ENCODE peak calls at places on chromosomes 5 and 9, in five cellular contexts. M is cardiac muscle cell, C is epithelial cell of esophagus, E is lower leg skin, Z is coronary artery. P is an unnamed sample.

GRCh38 chr9:93118863-93119702 is 15.0 kb downstream of the NINJ1 start:
- DNase-seq in M (no peak), C (no peak), E (peak), Z (peak), P (no peak)

GRCh38 chr5:101102506-101102905 is 199.4 kb upstream of the ST8SIA4 start:
- DNase-seq in M (no peak), C (peak), E (no peak), Z (no peak), P (peak)

GRCh38 chr5:53405396-53405795 is 75.0 kb upstream of the FST start:
- DNase-seq in M (no peak), C (no peak), E (no peak), Z (no peak), P (no peak)

GRCh38 chr5:179453616-179454015 is 96.7 kb upstream of the RUFY1 start:
- DNase-seq in M (no peak), C (no peak), E (no peak), Z (no peak), P (no peak)

GRCh38 chr5:308672-309271 is 12.7 kb upstream of the AHRR start:
- DNase-seq in M (no peak), C (peak), E (peak), Z (no peak), P (peak)

GRCh38 chr5:42840279-42840678 is 28.6 kb upstream of the SELENOP start:
- DNase-seq in M (no peak), C (peak), E (peak), Z (no peak), P (peak)

GRCh38 chr5:54531536-54531935 is 14.0 kb downstream of the SNX18 start:
- DNase-seq in M (no peak), C (peak), E (peak), Z (peak), P (no peak)

GRCh38 chr5:68661237-68661636 is 432.6 kb upstream of the SLC30A5 start:
- DNase-seq in M (no peak), C (peak), E (no peak), Z (no peak), P (peak)

GRCh38 chr9:116592926-116593325 is 94.2 kb upstream of the TRIM32 start:
- DNase-seq in M (no peak), C (peak), E (no peak), Z (no peak), P (peak)

GRCh38 chr5:131441184-131441583 is 177.3 kb downstream of the CDC42SE2 start:
- DNase-seq in M (no peak), C (peak), E (no peak), Z (no peak), P (no peak)

GRCh38 chr5:144195443-144195842 is 24.8 kb downstream of the KCTD16 start:
- DNase-seq in M (no peak), C (peak), E (no peak), Z (no peak), P (peak)

GRCh38 chr5:144189800-144190429 is 19.2 kb downstream of the KCTD16 start:
- DNase-seq in M (no peak), C (peak), E (no peak), Z (no peak), P (peak)

GRCh38 chr5:144191461-144191860 is 20.8 kb downstream of the KCTD16 start:
- DNase-seq in M (no peak), C (no peak), E (no peak), Z (no peak), P (no peak)

GRCh38 chr5:144194148-144194547 is 23.5 kb downstream of the KCTD16 start:
- DNase-seq in M (no peak), C (no peak), E (no peak), Z (no peak), P (no peak)

GRCh38 chr5:144191998-144192397 is 21.3 kb downstream of the KCTD16 start:
- DNase-seq in M (peak), C (peak), E (no peak), Z (no peak), P (peak)
- TF ChIP-seq CTCF in M (peak), C (peak), E (no peak), Z (no peak), P (peak)

GRCh38 chr9:270657-271237 is 56.1 kb downstream of the DOCK8 start:
- DNase-seq in M (no peak), C (no peak), E (no peak), Z (no peak), P (no peak)

GRCh38 chr9:277595-278330 is 63.1 kb downstream of the DOCK8 start:
- DNase-seq in M (no peak), C (no peak), E (no peak), Z (no peak), P (no peak)

GRCh38 chr9:272251-273213 is 57.9 kb downstream of the DOCK8 start:
- DNase-seq in M (no peak), C (peak), E (no peak), Z (no peak), P (no peak)

GRCh38 chr9:278651-279050 is 64.0 kb downstream of the DOCK8 start:
- DNase-seq in M (no peak), C (no peak), E (no peak), Z (no peak), P (no peak)

DNA sequence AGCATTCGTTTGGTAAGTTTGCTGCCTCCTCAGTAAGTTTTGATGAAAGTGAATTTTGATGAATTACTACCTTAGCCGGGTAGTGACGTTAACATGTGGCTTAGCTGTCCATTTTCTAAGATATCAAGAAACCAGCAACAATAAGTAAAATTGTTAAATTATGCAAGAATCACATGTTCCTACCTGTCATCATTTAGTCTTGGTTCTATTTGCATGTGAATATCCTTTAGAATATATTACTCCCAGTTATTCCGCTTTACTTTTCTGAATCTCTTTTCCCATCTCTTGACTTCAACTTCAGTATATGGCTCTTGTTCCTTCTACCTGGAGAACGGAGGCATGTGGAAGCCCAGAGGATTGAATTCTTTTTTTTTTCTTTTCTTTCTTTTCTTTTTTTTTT is 59.4 kb downstream of the DOCK8 start:
- DNase-seq in M (no peak), C (no peak), E (no peak), Z (no peak), P (no peak)
- H3K4me3 ChIP-seq in M (no peak), C (no peak), E (no peak), Z (no peak), P (no peak)

DNA sequence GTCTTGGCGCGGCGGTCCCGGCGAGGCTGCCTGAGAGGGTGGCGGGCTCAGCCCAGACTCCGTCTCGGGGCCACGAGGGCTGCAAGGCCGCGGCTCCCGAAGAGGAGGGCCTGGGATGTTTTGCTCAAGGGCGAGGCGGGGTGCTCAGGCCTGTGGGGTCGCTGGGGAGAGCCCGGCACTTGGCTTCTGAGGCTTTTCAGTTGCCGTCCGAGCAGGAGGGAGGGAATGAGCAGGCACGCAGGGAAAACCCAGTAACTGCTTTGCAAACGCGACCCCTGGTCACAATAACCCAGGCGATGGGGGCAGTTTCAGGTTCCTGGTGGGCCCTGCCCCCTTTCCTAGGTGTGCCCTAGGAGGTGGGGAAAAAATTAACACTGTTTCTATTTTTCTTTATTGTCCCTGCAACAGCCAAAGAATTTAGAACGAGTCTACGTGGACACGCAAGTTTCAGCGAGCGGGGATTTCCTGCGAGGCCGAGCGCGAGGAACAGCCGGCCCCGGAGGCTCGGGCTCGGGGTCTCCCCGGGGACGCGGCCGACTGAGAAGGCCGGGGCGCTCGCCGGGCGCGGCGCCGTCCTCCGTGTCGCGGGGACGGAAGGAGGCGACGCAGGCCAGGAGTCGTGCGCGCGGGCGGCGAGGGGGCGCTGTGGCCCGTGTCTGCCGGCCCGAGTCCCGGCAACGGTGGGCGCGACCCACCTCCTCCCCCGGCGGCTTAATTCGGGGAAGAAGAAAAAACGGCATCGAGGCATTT is 3.3 kb upstream of the IRX2 start:
- DNase-seq in M (peak), C (peak), E (peak), Z (peak), P (no peak)
- TF ChIP-seq CTCF in M (no peak), C (no peak), E (no peak), Z (no peak), P (no peak)

GRCh38 chr9:129008469-129008965 is 19.6 kb downstream of the SH3GLB2 start:
- DNase-seq in M (no peak), C (no peak), E (no peak), Z (no peak), P (no peak)

GRCh38 chr9:129011170-129011569 is 17.0 kb downstream of the SH3GLB2 start:
- DNase-seq in M (no peak), C (no peak), E (no peak), Z (no peak), P (no peak)

GRCh38 chr9:129010267-129010975 is 17.7 kb downstream of the SH3GLB2 start:
- DNase-seq in M (no peak), C (no peak), E (no peak), Z (no peak), P (no peak)

GRCh38 chr9:129008986-129009583 is 19.0 kb downstream of the SH3GLB2 start:
- DNase-seq in M (no peak), C (no peak), E (no peak), Z (no peak), P (no peak)

GRCh38 chr9:129009584-129010141 is 18.5 kb downstream of the SH3GLB2 start:
- DNase-seq in M (no peak), C (no peak), E (no peak), Z (no peak), P (no peak)
- H3K4me3 ChIP-seq in M (no peak), C (no peak), E (no peak), Z (no peak), P (no peak)

GRCh38 chr9:131849391-131849790 is 109.5 kb upstream of the RAPGEF1 start:
- DNase-seq in M (no peak), C (no peak), E (no peak), Z (no peak), P (no peak)

GRCh38 chr9:131848570-131849160 is 108.8 kb upstream of the RAPGEF1 start:
- DNase-seq in M (no peak), C (no peak), E (no peak), Z (no peak), P (peak)

GRCh38 chr9:131853434-131853833 is 113.6 kb upstream of the RAPGEF1 start:
- DNase-seq in M (no peak), C (no peak), E (no peak), Z (no peak), P (no peak)

GRCh38 chr9:131854334-131854733 is 114.5 kb upstream of the RAPGEF1 start:
- DNase-seq in M (no peak), C (no peak), E (no peak), Z (no peak), P (peak)

GRCh38 chr9:131851414-131851813 is 111.5 kb upstream of the RAPGEF1 start:
- DNase-seq in M (no peak), C (no peak), E (no peak), Z (no peak), P (no peak)
- TF ChIP-seq CTCF in M (no peak), C (no peak), E (no peak), Z (no peak), P (no peak)

GRCh38 chr5:147509041-147509709 is 693 bp downstream of the DPYSL3 start:
- DNase-seq in M (no peak), C (peak), E (peak), Z (peak), P (peak)
- H3K4me3 ChIP-seq in M (peak), C (peak), E (peak), Z (peak), P (peak)

DNA sequence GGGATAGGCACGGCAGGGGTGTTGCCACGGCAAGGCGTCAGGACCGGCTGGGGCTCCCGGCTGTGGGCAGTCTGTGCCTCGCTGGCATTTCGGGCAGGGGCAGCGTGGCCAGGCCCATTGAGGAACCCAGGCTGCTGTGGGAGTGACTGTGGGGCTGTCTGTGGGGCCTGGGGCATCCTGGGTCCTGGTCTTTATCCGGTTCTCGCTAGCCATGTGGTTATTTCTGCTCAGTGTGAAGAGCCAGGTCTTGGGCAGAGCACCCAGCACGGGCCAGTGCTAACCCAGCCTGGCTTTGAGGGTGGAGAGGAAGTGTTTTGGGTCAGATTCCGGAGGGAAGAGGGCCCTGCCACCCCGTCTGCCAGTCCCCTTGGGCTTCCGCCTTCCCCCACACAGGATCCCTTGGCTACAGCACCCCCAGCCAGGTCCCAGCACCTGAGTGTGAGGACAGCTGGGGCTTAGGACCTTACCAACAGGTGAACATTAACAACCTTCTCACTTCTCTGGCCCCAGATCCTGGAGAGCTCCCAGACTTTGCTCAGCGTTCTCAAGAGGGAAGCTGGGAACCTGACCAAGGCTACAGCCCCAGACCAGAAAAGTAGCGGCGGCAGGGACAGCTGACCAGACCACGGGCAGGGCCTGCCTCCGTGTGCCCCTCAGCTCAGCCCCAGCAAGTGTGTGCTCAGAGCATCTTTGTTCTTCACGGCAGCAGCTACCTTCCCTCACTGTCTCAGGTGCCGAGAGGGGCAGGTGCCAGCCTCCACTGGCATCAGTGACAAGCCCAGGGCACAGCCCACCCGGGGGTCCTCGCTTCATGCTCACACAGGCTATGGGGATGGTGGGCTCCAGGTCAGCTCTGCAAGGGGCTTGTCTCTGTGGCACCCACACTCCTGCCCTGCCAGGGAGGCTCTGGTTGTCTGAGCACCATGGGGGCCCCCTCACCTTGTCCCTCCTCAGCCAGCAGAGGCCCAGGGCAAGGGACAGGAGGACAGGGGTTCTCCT is 1.1 kb downstream of the SSNA1 start:
- DNase-seq in M (no peak), C (no peak), E (no peak), Z (no peak), P (no peak)
- TF ChIP-seq CTCF in M (no peak), C (no peak), E (no peak), Z (no peak), P (no peak)

GRCh38 chr5:88846434-88846833 is 36.5 kb downstream of the MEF2C start:
- DNase-seq in M (no peak), C (no peak), E (no peak), Z (no peak), P (no peak)

GRCh38 chr5:88842784-88843183 is 40.2 kb downstream of the MEF2C start:
- DNase-seq in M (no peak), C (no peak), E (no peak), Z (no peak), P (peak)

GRCh38 chr5:88845081-88845697 is 37.8 kb downstream of the MEF2C start:
- DNase-seq in M (no peak), C (no peak), E (no peak), Z (no peak), P (no peak)

DNA sequence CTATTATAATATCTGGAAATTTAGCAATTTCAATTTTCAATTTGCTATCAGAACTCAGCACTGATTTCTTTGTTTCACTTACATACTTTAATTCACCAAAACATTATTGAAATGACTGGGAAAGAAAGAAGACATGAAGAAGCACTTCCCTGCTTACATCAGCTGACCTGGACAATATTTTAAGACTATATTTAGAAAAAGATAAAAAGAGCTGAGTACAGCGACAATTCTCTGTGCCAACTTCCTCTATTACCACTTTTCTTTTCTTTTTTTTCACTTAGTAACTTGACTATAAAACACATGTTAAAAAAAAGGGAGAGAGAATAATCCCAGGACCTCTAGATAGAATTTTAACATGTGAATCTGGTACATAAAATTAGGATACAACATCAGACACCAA is 35.6 kb downstream of the MEF2C start:
- DNase-seq in M (no peak), C (no peak), E (no peak), Z (no peak), P (no peak)
- H3K4me3 ChIP-seq in M (no peak), C (no peak), E (no peak), Z (no peak), P (no peak)